ENCODE peak calls at places on chromosomes 4 and X, in nine cellular contexts. S is cardiac muscle cell, K is heart left ventricle, B is right lobe of liver, M is fibroblast of lung, W is OCI-LY7, O is suprapubic skin, G is foreskin fibroblast, F is heart right ventricle. H is an unnamed sample.

GRCh38 chr4:2834001-2834921 is 9.4 kb upstream of the ADD1 start:
- DNase-seq in F (no peak), O (no peak), B (peak; percentile 52), M (no peak), S (no peak), W (no peak), K (peak; percentile 51), G (no peak), H (no peak)

GRCh38 chr4:74400395-74400794 is 35.5 kb downstream of the EREG start:
- DNase-seq in K (no peak), F (no peak), G (no peak), S (no peak), M (no peak), W (no peak), B (no peak), O (no peak), H (no peak)

GRCh38 chr4:48575964-48576363 is 85.9 kb downstream of the ZAR1 start:
- DNase-seq in W (no peak), O (no peak), G (peak; percentile 35), K (no peak), S (peak; percentile 20), B (no peak), M (peak; percentile 70), F (no peak), H (no peak)

GRCh38 chrX:118552501-118552900 is 56.9 kb downstream of the DOCK11 start:
- DNase-seq in M (peak; percentile 82), W (no peak), O (no peak), G (peak; percentile 71), F (no peak), K (no peak), B (no peak), S (peak; percentile 55), H (no peak)

GRCh38 chrX:119990995-119991787 is 47.6 kb upstream of the NKAP start:
- DNase-seq in M (no peak), W (no peak), O (no peak), K (no peak), G (no peak), F (no peak), S (no peak), B (no peak), H (no peak)

GRCh38 chr4:157983300-157983699 is 189.5 kb downstream of the GASK1B start:
- DNase-seq in M (no peak), S (peak; percentile 32), O (no peak), W (no peak), G (no peak), F (no peak), K (no peak), B (no peak), H (no peak)

GRCh38 chrX:71919436-71919835 is 8.8 kb downstream of the NHSL2 start:
- DNase-seq in O (no peak), K (no peak), S (peak; percentile 53), B (no peak), W (no peak), G (no peak), M (peak; percentile 62), F (no peak), H (no peak)

GRCh38 chr4:14771091-14771490 is 231.2 kb upstream of the CPEB2 start:
- DNase-seq in S (no peak), B (no peak), O (no peak), K (no peak), M (no peak), W (no peak), G (no peak), F (no peak), H (no peak)

GRCh38 chr4:110629780-110630500 is 7.1 kb upstream of the PITX2 start:
- DNase-seq in M (no peak), S (no peak), K (no peak), W (no peak), O (no peak), G (no peak), B (no peak), F (no peak), H (no peak)

GRCh38 chr4:157170321-157170720 is 50.2 kb upstream of the GRIA2 start:
- DNase-seq in O (no peak), G (peak; percentile 15), K (no peak), W (no peak), F (no peak), B (no peak), S (no peak), M (peak; percentile 20), H (no peak)

GRCh38 chr4:159374749-159375535 is 272.1 kb downstream of the RAPGEF2 start:
- DNase-seq in G (no peak), M (peak; percentile 73), B (no peak), F (no peak), K (no peak), O (no peak), W (no peak), S (peak; percentile 70), H (no peak)

GRCh38 chrX:25998687-25999086 is 139.5 kb upstream of the MAGEB18 start:
- DNase-seq in B (no peak), W (no peak), M (no peak), F (no peak), S (no peak), O (no peak), G (no peak), K (no peak), H (no peak)

GRCh38 chrX:152197425-152197824 is 59.0 kb upstream of the MAGEA10 start:
- DNase-seq in W (no peak), G (no peak), O (no peak), S (no peak), K (no peak), B (no peak), F (no peak), M (no peak), H (no peak)

GRCh38 chr4:152197211-152197610 is 338.7 kb downstream of the FBXW7 start:
- DNase-seq in W (no peak), S (no peak), G (no peak), F (peak; percentile 15), O (no peak), M (no peak), K (no peak), B (no peak), H (no peak)

DNA sequence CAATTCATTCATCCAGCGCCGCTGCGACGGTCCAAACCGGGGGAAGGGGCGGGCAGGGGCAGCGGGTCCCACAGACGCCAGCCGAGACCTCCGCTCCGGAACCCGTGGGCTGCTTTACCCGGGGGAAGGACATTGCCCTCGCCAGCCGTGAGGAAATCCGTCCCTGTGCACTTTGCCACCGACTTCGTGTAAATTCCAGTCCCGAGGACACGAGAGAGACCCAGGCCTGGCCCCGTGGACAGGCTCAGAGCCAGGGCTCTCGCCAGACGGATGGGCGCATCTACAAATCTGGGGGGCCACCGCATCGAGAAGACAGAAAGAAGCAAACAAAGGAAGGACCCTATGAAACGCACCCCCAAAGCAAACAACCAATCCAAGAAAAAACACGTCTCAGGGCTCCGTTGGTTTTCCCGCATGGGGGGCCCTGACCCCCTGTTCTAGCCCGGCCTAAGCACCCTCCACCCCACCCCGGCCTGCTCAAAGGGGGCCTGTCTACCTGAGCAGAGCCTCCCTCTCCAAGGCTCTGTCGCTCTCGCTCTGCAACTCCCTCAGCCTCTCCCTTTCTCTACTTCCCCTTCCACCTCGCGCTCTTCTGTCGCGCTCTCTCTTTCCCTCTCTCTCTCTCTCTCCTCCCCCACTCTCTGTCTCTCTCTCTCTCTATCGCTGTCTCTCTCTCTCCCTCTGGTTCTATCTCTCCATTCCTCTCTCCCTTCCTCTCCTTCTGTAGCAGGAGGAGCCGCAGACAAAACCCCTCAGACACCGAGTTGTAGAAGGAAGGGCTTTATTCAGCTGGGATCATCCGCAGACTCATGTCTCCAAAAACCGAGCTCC is 11.3 kb downstream of the FRG2 start:
- DNase-seq in O (no peak), M (no peak), B (no peak), S (no peak), K (no peak), W (no peak), G (no peak), F (no peak), H (no peak)
- H3K4me3 ChIP-seq in O (peak overlapping the region; percentile 37), M (no peak overlapping the region), B (no peak overlapping the region), S (no peak overlapping the region), K (no peak overlapping the region), W (no peak overlapping the region), G (peak overlapping the region; percentile 29), F (no peak overlapping the region), H (no peak overlapping the region)

GRCh38 chrX:40281341-40282005 is 183.7 kb upstream of the BCOR start:
- DNase-seq in S (no peak), O (no peak), M (no peak), K (no peak), G (no peak), B (no peak), W (no peak), F (no peak), H (peak; percentile 55)

GRCh38 chrX:40279762-40280161 is 182.0 kb upstream of the BCOR start:
- DNase-seq in O (no peak), K (no peak), F (no peak), G (no peak), B (no peak), S (no peak), M (no peak), W (no peak), H (no peak)

GRCh38 chrX:40279091-40279430 is 181.3 kb upstream of the BCOR start:
- DNase-seq in K (no peak), F (no peak), W (no peak), G (no peak), M (no peak), S (no peak), O (no peak), B (no peak), H (no peak)

GRCh38 chrX:40278340-40279090 is 180.8 kb upstream of the BCOR start:
- DNase-seq in O (no peak), K (no peak), F (no peak), W (no peak), S (no peak), B (no peak), M (peak; percentile 71), G (no peak), H (peak; percentile 41)

GRCh38 chrX:40277672-40278071 is 179.9 kb upstream of the BCOR start:
- DNase-seq in W (no peak), B (no peak), M (no peak), K (no peak), O (no peak), S (no peak), G (no peak), F (no peak), H (no peak)
- H3K4me3 ChIP-seq in W (no peak overlapping the region), B (no peak overlapping the region), M (no peak overlapping the region), K (no peak overlapping the region), O (no peak overlapping the region), S (no peak overlapping the region), G (no peak overlapping the region), F (no peak overlapping the region), H (no peak overlapping the region)

GRCh38 chr4:53465891-53466290 is 88.5 kb downstream of the FIP1L1 start:
- DNase-seq in S (no peak), W (no peak), K (no peak), F (no peak), G (no peak), B (no peak), M (no peak), O (no peak), H (no peak)
- H3K4me3 ChIP-seq in S (no peak overlapping the region), W (no peak overlapping the region), K (no peak overlapping the region), F (no peak overlapping the region), G (no peak overlapping the region), B (no peak overlapping the region), M (no peak overlapping the region), O (no peak overlapping the region), H (no peak overlapping the region)

DNA sequence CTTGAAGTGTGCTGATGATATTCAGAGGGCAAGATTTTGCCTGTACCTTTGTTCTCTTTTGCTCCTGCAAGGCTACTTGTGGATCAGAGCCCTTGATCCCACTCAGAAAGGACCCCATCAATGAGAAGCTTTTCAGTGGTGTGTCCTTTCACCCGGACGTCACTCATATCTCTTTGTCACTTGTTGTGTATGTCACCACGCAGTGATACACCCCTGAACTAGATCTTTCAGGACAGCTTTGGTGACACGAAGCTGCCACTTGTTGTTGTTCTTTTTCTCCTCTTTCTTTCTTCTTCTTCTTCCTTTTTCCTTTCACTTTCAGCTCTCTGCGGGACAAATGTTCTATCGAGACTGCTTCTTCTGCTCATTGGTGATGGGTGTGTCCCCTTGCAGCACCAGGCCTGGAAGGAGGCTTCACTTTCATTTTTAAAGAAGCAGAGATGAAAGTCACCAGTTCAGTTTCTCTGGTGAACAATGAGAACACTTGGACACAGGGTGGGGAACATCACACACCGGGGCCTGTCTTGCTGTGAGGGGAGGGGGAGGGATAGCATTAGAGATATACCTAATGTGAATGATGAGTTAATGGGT is 83.6 kb downstream of the NBDY start:
- DNase-seq in B (no peak), F (no peak), G (no peak), O (peak; percentile 19), M (no peak), W (peak; percentile 14), K (no peak), S (peak; percentile 12), H (peak; percentile 41)
- H3K4me3 ChIP-seq in B (no peak overlapping the region), F (peak overlapping the region; percentile 24), G (no peak overlapping the region), O (peak overlapping the region; percentile 7), M (no peak overlapping the region), W (peak overlapping the region; percentile 34), K (peak overlapping the region; percentile 7), S (no peak overlapping the region), H (no peak overlapping the region)

H was measured in Jurkat, Clone E6-1.